ENCODE peak calls at places on chromosomes 3 and 15, in nine cellular contexts. One of them, this sample, is unnamed.
A peak's percentile ranks its signal among the peaks of the same experiment; 100 is the strongest.

GRCh38 chr15:59371458-59372351 is 966 bp downstream of the MYO1E start:
- DNase-seq in aorta: no peak
- DNase-seq in tibial artery: peak; percentile 71
- DNase-seq in colonic mucosa: peak; percentile 59
- DNase-seq in endodermal cell: peak; percentile 69
- DNase-seq in adrenal gland: peak; percentile 33
- DNase-seq in left lung: peak; percentile 44
- DNase-seq in body of pancreas: peak; percentile 66
- DNase-seq in CD8-positive, alpha-beta memory T cell: no peak
- DNase-seq in this sample: no peak

GRCh38 chr3:26084629-26085028 is 294.7 kb downstream of the OXSM start:
- DNase-seq in aorta: no peak
- DNase-seq in tibial artery: no peak
- DNase-seq in colonic mucosa: no peak
- DNase-seq in endodermal cell: no peak
- DNase-seq in adrenal gland: no peak
- DNase-seq in left lung: no peak
- DNase-seq in body of pancreas: no peak
- DNase-seq in CD8-positive, alpha-beta memory T cell: no peak
- DNase-seq in this sample: no peak

GRCh38 chr15:68403161-68403941 is 28.6 kb downstream of the ITGA11 start:
- DNase-seq in aorta: no peak
- DNase-seq in tibial artery: peak; percentile 37
- DNase-seq in colonic mucosa: no peak
- DNase-seq in endodermal cell: no peak
- DNase-seq in adrenal gland: no peak
- DNase-seq in left lung: no peak
- DNase-seq in body of pancreas: no peak
- DNase-seq in CD8-positive, alpha-beta memory T cell: no peak
- DNase-seq in this sample: no peak

GRCh38 chr15:66288796-66289195 is 4.6 kb upstream of the DIS3L start:
- DNase-seq in aorta: no peak
- DNase-seq in tibial artery: no peak
- DNase-seq in colonic mucosa: no peak
- DNase-seq in endodermal cell: no peak
- DNase-seq in adrenal gland: no peak
- DNase-seq in left lung: no peak
- DNase-seq in body of pancreas: no peak
- DNase-seq in CD8-positive, alpha-beta memory T cell: no peak
- DNase-seq in this sample: no peak

GRCh38 chr3:98612587-98612986 is 19.2 kb upstream of the CPOX start:
- DNase-seq in aorta: no peak
- DNase-seq in tibial artery: no peak
- DNase-seq in colonic mucosa: no peak
- DNase-seq in endodermal cell: peak; percentile 88
- DNase-seq in adrenal gland: no peak
- DNase-seq in left lung: no peak
- DNase-seq in body of pancreas: peak; percentile 5
- DNase-seq in CD8-positive, alpha-beta memory T cell: no peak
- DNase-seq in this sample: peak; percentile 12

GRCh38 chr3:97612632-97613031 is 151.9 kb upstream of the ARL6 start:
- DNase-seq in aorta: no peak
- DNase-seq in tibial artery: no peak
- DNase-seq in colonic mucosa: no peak
- DNase-seq in endodermal cell: no peak
- DNase-seq in adrenal gland: no peak
- DNase-seq in left lung: no peak
- DNase-seq in body of pancreas: no peak
- DNase-seq in CD8-positive, alpha-beta memory T cell: no peak
- DNase-seq in this sample: no peak

GRCh38 chr3:18527691-18528090 is 102.6 kb upstream of the SATB1 start:
- DNase-seq in aorta: no peak
- DNase-seq in tibial artery: no peak
- DNase-seq in colonic mucosa: no peak
- DNase-seq in endodermal cell: no peak
- DNase-seq in adrenal gland: no peak
- DNase-seq in left lung: no peak
- DNase-seq in body of pancreas: no peak
- DNase-seq in CD8-positive, alpha-beta memory T cell: no peak
- DNase-seq in this sample: no peak

GRCh38 chr3:23840521-23840920 is 34.8 kb downstream of the UBE2E1 start:
- DNase-seq in aorta: no peak
- DNase-seq in tibial artery: no peak
- DNase-seq in colonic mucosa: no peak
- DNase-seq in endodermal cell: no peak
- DNase-seq in adrenal gland: no peak
- DNase-seq in left lung: no peak
- DNase-seq in body of pancreas: no peak
- DNase-seq in CD8-positive, alpha-beta memory T cell: no peak
- DNase-seq in this sample: no peak

GRCh38 chr15:99421172-99421656 is 144.6 kb upstream of the MEF2A start:
- DNase-seq in aorta: no peak
- DNase-seq in tibial artery: peak; percentile 33
- DNase-seq in colonic mucosa: peak; percentile 58
- DNase-seq in endodermal cell: no peak
- DNase-seq in adrenal gland: no peak
- DNase-seq in left lung: no peak
- DNase-seq in body of pancreas: no peak
- DNase-seq in CD8-positive, alpha-beta memory T cell: no peak
- DNase-seq in this sample: peak; percentile 19

GRCh38 chr15:59327942-59328341 is 44.7 kb downstream of the MYO1E start:
- DNase-seq in aorta: no peak
- DNase-seq in tibial artery: no peak
- DNase-seq in colonic mucosa: no peak
- DNase-seq in endodermal cell: no peak
- DNase-seq in adrenal gland: no peak
- DNase-seq in left lung: no peak
- DNase-seq in body of pancreas: no peak
- DNase-seq in CD8-positive, alpha-beta memory T cell: no peak
- DNase-seq in this sample: no peak

GRCh38 chr3:12938258-12938711 is 96.9 kb upstream of the RPL32 start:
- DNase-seq in aorta: peak; percentile 64
- DNase-seq in tibial artery: no peak
- DNase-seq in colonic mucosa: peak; percentile 22
- DNase-seq in endodermal cell: no peak
- DNase-seq in adrenal gland: no peak
- DNase-seq in left lung: no peak
- DNase-seq in body of pancreas: no peak
- DNase-seq in CD8-positive, alpha-beta memory T cell: no peak
- DNase-seq in this sample: peak; percentile 82

GRCh38 chr15:49876401-49877038 is 242.5 kb downstream of the ATP8B4 start:
- DNase-seq in aorta: no peak
- DNase-seq in tibial artery: peak; percentile 67
- DNase-seq in colonic mucosa: no peak
- DNase-seq in endodermal cell: peak; percentile 88
- DNase-seq in adrenal gland: no peak
- DNase-seq in left lung: no peak
- DNase-seq in body of pancreas: peak; percentile 43
- DNase-seq in CD8-positive, alpha-beta memory T cell: no peak
- DNase-seq in this sample: peak; percentile 29

GRCh38 chr3:149575213-149575961 is 82.4 kb downstream of the WWTR1 start:
- DNase-seq in aorta: peak; percentile 81
- DNase-seq in tibial artery: peak; percentile 81
- DNase-seq in colonic mucosa: peak; percentile 24
- DNase-seq in endodermal cell: peak; percentile 65
- DNase-seq in adrenal gland: peak; percentile 36
- DNase-seq in left lung: no peak
- DNase-seq in body of pancreas: no peak
- DNase-seq in CD8-positive, alpha-beta memory T cell: no peak
- DNase-seq in this sample: no peak

GRCh38 chr3:60114191-60114590 is 1064.4 kb upstream of the CFAP20DC start:
- DNase-seq in aorta: no peak
- DNase-seq in tibial artery: no peak
- DNase-seq in colonic mucosa: no peak
- DNase-seq in endodermal cell: no peak
- DNase-seq in adrenal gland: no peak
- DNase-seq in left lung: no peak
- DNase-seq in body of pancreas: no peak
- DNase-seq in CD8-positive, alpha-beta memory T cell: no peak
- DNase-seq in this sample: no peak

GRCh38 chr3:8953336-8953735 is 9.9 kb downstream of the RAD18 start:
- DNase-seq in aorta: no peak
- DNase-seq in tibial artery: no peak
- DNase-seq in colonic mucosa: no peak
- DNase-seq in endodermal cell: no peak
- DNase-seq in adrenal gland: no peak
- DNase-seq in left lung: no peak
- DNase-seq in body of pancreas: no peak
- DNase-seq in CD8-positive, alpha-beta memory T cell: no peak
- DNase-seq in this sample: no peak

GRCh38 chr15:20348900-20349773 is 192.5 kb downstream of the GOLGA6L6 start:
- DNase-seq in aorta: peak; percentile 51
- DNase-seq in tibial artery: peak; percentile 69
- DNase-seq in colonic mucosa: no peak
- DNase-seq in endodermal cell: peak; percentile 48
- DNase-seq in adrenal gland: peak; percentile 7
- DNase-seq in left lung: no peak
- DNase-seq in body of pancreas: no peak
- DNase-seq in CD8-positive, alpha-beta memory T cell: no peak
- DNase-seq in this sample: no peak

GRCh38 chr3:123122525-123123315 is 55.9 kb downstream of the PDIA5 start:
- DNase-seq in aorta: no peak
- DNase-seq in tibial artery: peak; percentile 52
- DNase-seq in colonic mucosa: no peak
- DNase-seq in endodermal cell: no peak
- DNase-seq in adrenal gland: peak; percentile 48
- DNase-seq in left lung: no peak
- DNase-seq in body of pancreas: no peak
- DNase-seq in CD8-positive, alpha-beta memory T cell: no peak
- DNase-seq in this sample: no peak

DNA sequence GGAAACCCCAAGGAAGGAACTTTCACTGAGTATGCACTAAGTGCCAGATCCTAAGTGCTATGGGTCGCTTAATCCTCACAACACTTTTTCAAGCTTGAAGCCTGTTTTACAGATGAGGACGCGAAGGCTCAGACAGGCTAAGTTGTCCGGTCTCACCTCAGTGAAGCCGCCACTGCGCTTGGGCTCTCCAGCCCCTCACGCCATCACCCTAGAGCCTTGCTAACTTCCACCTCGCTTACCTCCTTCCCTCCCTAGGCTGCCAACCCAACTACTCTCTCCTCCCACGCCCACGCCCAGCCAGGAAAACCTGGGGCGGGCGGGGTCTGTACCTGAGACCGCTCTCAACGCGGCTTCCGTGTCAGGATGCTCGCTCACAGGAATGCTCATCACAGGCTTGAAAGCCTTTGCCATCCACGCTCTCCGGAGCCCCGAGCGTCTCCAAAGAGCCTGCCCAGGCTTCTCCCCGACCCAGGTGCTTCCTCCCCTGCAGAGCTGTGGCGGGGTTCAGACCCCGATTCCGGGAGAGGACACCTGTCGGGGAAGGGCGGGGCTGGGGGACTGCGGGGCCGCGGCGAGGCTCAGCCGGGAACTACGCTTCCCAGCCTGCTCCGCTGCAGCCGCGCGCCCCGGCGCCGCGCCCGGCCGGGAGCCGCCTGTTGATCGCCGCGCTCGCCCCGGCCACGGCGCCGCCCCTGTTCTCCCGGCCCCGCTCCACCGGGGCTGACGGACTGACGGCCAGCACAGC is at the start of gene TMOD2:
- DNase-seq in aorta: peak; percentile 51
- DNase-seq in tibial artery: peak; percentile 71
- DNase-seq in colonic mucosa: peak; percentile 64
- DNase-seq in endodermal cell: peak; percentile 83
- DNase-seq in adrenal gland: peak; percentile 33
- DNase-seq in left lung: peak; percentile 46
- DNase-seq in body of pancreas: peak; percentile 42
- DNase-seq in CD8-positive, alpha-beta memory T cell: peak; percentile 23
- DNase-seq in this sample: peak; percentile 62
- H3K27me3 ChIP-seq in aorta: no peaks in the 10 kb centered on the region
- H3K27me3 ChIP-seq in tibial artery: no peaks in the 10 kb centered on the region
- H3K27me3 ChIP-seq in colonic mucosa: no peaks in the 10 kb centered on the region
- H3K27me3 ChIP-seq in endodermal cell: peaks cover 86% of the 10 kb centered on the region
- H3K27me3 ChIP-seq in adrenal gland: no peaks in the 10 kb centered on the region
- H3K27me3 ChIP-seq in left lung: no peaks in the 10 kb centered on the region
- H3K27me3 ChIP-seq in body of pancreas: no peaks in the 10 kb centered on the region
- H3K27me3 ChIP-seq in CD8-positive, alpha-beta memory T cell: no peaks in the 10 kb centered on the region
- H3K27me3 ChIP-seq in this sample: peaks cover 8% of the 10 kb centered on the region

DNA sequence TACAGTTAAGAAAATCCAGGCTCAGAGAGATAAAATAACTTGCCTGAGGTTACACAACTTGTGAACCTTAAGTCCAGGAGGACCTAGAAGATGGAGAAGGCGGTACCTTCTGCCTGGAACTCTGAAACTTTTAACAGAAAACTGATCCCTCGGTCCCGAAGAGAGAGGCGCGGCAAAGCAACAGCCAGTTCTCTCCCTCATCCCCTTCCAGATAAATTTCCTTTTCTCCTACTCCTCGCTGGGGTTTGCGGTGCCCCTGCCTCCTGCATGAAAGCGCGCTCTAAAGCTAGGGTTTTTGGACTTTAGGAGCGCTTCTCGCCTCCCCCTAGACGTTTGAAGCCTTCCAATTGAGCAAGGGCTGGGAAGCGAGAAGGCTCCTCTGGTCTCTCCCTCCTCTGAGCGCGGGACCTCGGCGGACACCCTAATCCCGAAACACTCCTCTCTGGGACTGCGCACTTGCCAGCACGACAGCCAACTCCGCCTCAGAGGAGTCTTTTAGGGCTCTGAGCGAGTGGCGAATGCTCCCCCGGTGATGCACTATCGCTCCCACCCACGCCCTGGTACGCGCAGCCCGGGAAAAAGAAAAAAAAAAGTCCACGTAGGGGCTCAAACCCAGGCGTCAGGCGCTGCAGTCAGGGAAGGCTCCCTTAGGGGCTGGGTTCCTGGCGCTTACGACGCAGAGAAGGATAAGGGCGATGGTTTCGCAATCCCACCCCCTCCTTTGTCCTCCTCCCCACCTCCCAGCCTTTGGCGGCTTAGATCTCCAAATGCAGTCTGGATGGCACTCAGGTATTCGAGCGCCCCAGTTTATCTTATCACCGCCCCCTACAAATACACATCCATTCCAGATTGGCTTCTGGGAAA is 7.9 kb upstream of the EOMES start:
- DNase-seq in aorta: no peak
- DNase-seq in tibial artery: no peak
- DNase-seq in colonic mucosa: no peak
- DNase-seq in endodermal cell: peak; percentile 85
- DNase-seq in adrenal gland: no peak
- DNase-seq in left lung: no peak
- DNase-seq in body of pancreas: no peak
- DNase-seq in CD8-positive, alpha-beta memory T cell: no peak
- DNase-seq in this sample: no peak
- H3K27me3 ChIP-seq in aorta: no peaks in the 10 kb centered on the region
- H3K27me3 ChIP-seq in tibial artery: no peaks in the 10 kb centered on the region
- H3K27me3 ChIP-seq in colonic mucosa: peaks cover 57% of the 10 kb centered on the region
- H3K27me3 ChIP-seq in endodermal cell: peaks cover 60% of the 10 kb centered on the region
- H3K27me3 ChIP-seq in adrenal gland: peaks cover 72% of the 10 kb centered on the region
- H3K27me3 ChIP-seq in left lung: peaks cover 82% of the 10 kb centered on the region
- H3K27me3 ChIP-seq in body of pancreas: no peaks in the 10 kb centered on the region
- H3K27me3 ChIP-seq in CD8-positive, alpha-beta memory T cell: peaks cover 44% of the 10 kb centered on the region
- H3K27me3 ChIP-seq in this sample: peaks cover 8% of the 10 kb centered on the region

GRCh38 chr15:91298101-91298500 is 198.0 kb downstream of the SV2B start:
- DNase-seq in aorta: no peak
- DNase-seq in tibial artery: no peak
- DNase-seq in colonic mucosa: no peak
- DNase-seq in endodermal cell: no peak
- DNase-seq in adrenal gland: no peak
- DNase-seq in left lung: no peak
- DNase-seq in body of pancreas: no peak
- DNase-seq in CD8-positive, alpha-beta memory T cell: no peak
- DNase-seq in this sample: no peak
- H3K27me3 ChIP-seq in aorta: no peaks in the 10 kb centered on the region
- H3K27me3 ChIP-seq in tibial artery: no peaks in the 10 kb centered on the region
- H3K27me3 ChIP-seq in colonic mucosa: peaks cover 8% of the 10 kb centered on the region
- H3K27me3 ChIP-seq in endodermal cell: peaks cover 3% of the 10 kb centered on the region
- H3K27me3 ChIP-seq in adrenal gland: peaks cover under 1% of the 10 kb centered on the region
- H3K27me3 ChIP-seq in left lung: no peaks in the 10 kb centered on the region
- H3K27me3 ChIP-seq in body of pancreas: no peaks in the 10 kb centered on the region
- H3K27me3 ChIP-seq in CD8-positive, alpha-beta memory T cell: no peaks in the 10 kb centered on the region
- H3K27me3 ChIP-seq in this sample: no peaks in the 10 kb centered on the region

GRCh38 chr15:83285284-83285978 is 967 bp upstream of the BNC1 start:
- DNase-seq in aorta: no peak
- DNase-seq in tibial artery: no peak
- DNase-seq in colonic mucosa: no peak
- DNase-seq in endodermal cell: peak; percentile 56
- DNase-seq in adrenal gland: no peak
- DNase-seq in left lung: no peak
- DNase-seq in body of pancreas: no peak
- DNase-seq in CD8-positive, alpha-beta memory T cell: no peak
- DNase-seq in this sample: no peak
- H3K27me3 ChIP-seq in aorta: no peaks in the 10 kb centered on the region
- H3K27me3 ChIP-seq in tibial artery: no peaks in the 10 kb centered on the region
- H3K27me3 ChIP-seq in colonic mucosa: peaks cover 37% of the 10 kb centered on the region
- H3K27me3 ChIP-seq in endodermal cell: peaks cover 68% of the 10 kb centered on the region
- H3K27me3 ChIP-seq in adrenal gland: peaks cover 51% of the 10 kb centered on the region
- H3K27me3 ChIP-seq in left lung: peaks cover 57% of the 10 kb centered on the region
- H3K27me3 ChIP-seq in body of pancreas: no peaks in the 10 kb centered on the region
- H3K27me3 ChIP-seq in CD8-positive, alpha-beta memory T cell: peaks cover 8% of the 10 kb centered on the region
- H3K27me3 ChIP-seq in this sample: peaks cover 5% of the 10 kb centered on the region

This sample was measured in heart right ventricle.